ENCODE peak calls at places on chromosomes 13 and 19, in eight cellular contexts. G, C, V, W, N, T, O and L are unnamed samples.

GRCh38 chr19:42193294-42193693 is 24.2 kb downstream of the DEDD2 start:
- DNase-seq in G (no peak), C (no peak), V (no peak), W (no peak), N (no peak), T (no peak), O (no peak), L (no peak)

GRCh38 chr19:40245506-40246128 is 19.1 kb upstream of the CCNP start:
- DNase-seq in G (no peak), C (no peak), V (no peak), W (no peak), N (no peak), T (no peak), O (no peak), L (no peak)

GRCh38 chr19:45250832-45251451 is at the start of gene MARK4:
- DNase-seq in G (peak), C (peak), V (peak), W (peak), N (peak), T (peak), O (peak), L (no peak)

GRCh38 chr19:40714519-40715299 is 2.0 kb downstream of the COQ8B start:
- DNase-seq in G (peak), C (peak), V (peak), W (peak), N (peak), T (peak), O (peak), L (peak)

GRCh38 chr19:48780684-48781391 is 25.5 kb downstream of the FGF21 start:
- DNase-seq in G (no peak), C (peak), V (no peak), W (peak), N (peak), T (no peak), O (peak), L (peak)

GRCh38 chr19:40744554-40745401 is 5.5 kb downstream of the ACTMAP start:
- DNase-seq in G (no peak), C (no peak), V (no peak), W (no peak), N (no peak), T (no peak), O (no peak), L (no peak)

GRCh38 chr13:20159646-20160345 is 1.1 kb downstream of the GJA3 start:
- DNase-seq in G (no peak), C (peak), V (no peak), W (no peak), N (no peak), T (no peak), O (peak), L (no peak)

GRCh38 chr19:13838943-13839192 is 38.1 kb upstream of the NANOS3 start:
- DNase-seq in G (no peak), C (no peak), V (no peak), W (no peak), N (no peak), T (no peak), O (no peak), L (no peak)

GRCh38 chr13:97568850-97569249 is 134.9 kb downstream of the RAP2A start:
- DNase-seq in G (no peak), C (no peak), V (no peak), W (peak), N (peak), T (no peak), O (no peak), L (peak)

GRCh38 chr19:14731200-14731599 is 41.4 kb downstream of the ZNF333 start:
- DNase-seq in G (no peak), C (no peak), V (no peak), W (no peak), N (peak), T (no peak), O (no peak), L (no peak)

GRCh38 chr13:19071161-19071936 is 110.3 kb downstream of the TUBA3C start:
- DNase-seq in G (no peak), C (no peak), V (no peak), W (no peak), N (no peak), T (no peak), O (no peak), L (no peak)

GRCh38 chr13:34578471-34578870 is 363.6 kb upstream of the NBEA start:
- DNase-seq in G (no peak), C (peak), V (no peak), W (peak), N (peak), T (no peak), O (no peak), L (no peak)

GRCh38 chr19:1748115-1748702 is 5.1 kb upstream of the ONECUT3 start:
- DNase-seq in G (no peak), C (no peak), V (no peak), W (no peak), N (peak), T (no peak), O (no peak), L (peak)

GRCh38 chr19:9966448-9966847 is 30.1 kb upstream of the OLFM2 start:
- DNase-seq in G (no peak), C (no peak), V (no peak), W (no peak), N (no peak), T (no peak), O (no peak), L (no peak)

GRCh38 chr19:3826163-3826562 is 40.0 kb upstream of the MATK start:
- DNase-seq in G (no peak), C (no peak), V (no peak), W (no peak), N (no peak), T (no peak), O (no peak), L (no peak)

GRCh38 chr13:45468676-45469075 is 3.9 kb downstream of the COG3 start:
- DNase-seq in G (no peak), C (no peak), V (no peak), W (peak), N (no peak), T (no peak), O (no peak), L (no peak)

GRCh38 chr13:36030670-36031331 is 100.4 kb downstream of the DCLK1 start:
- DNase-seq in G (no peak), C (no peak), V (no peak), W (peak), N (peak), T (peak), O (peak), L (no peak)

GRCh38 chr19:14061751-14062557 is at the start of gene PALM3:
- DNase-seq in G (no peak), C (no peak), V (no peak), W (no peak), N (no peak), T (no peak), O (no peak), L (peak)

GRCh38 chr13:31038834-31039552 is 106.5 kb downstream of the TEX26 start:
- DNase-seq in G (no peak), C (no peak), V (no peak), W (no peak), N (peak), T (no peak), O (peak), L (no peak)

GRCh38 chr19:11861301-11861700 is 12.8 kb downstream of the ZNF439 start:
- DNase-seq in G (no peak), C (no peak), V (no peak), W (no peak), N (no peak), T (no peak), O (no peak), L (no peak)